ENCODE peak calls at places on chromosomes 13 and 19, in eight cellular contexts. S is stimulated activated CD8-positive, alpha-beta memory T cell treated with anti-CD3 and anti-CD28 coated beads, Interleukin-15, amount 100 ng/mL, for 1 hour; M is skeletal muscle cell; R is stimulated activated CD4-positive, alpha-beta T cell treated with anti-CD3 and anti-CD28 coated beads, TNF-alpha, amount 100 ng/mL, for 48 hours; L is stromal cell of bone marrow; C is AG09319; J is anterior cingulate cortex; Y is germinal center. V is an unnamed sample.
A peak's percentile ranks its signal among the peaks of the same experiment; 100 is the strongest.

GRCh38 chr13:52830946-52831345 is 17.5 kb downstream of the PCDH8 start:
- DNase-seq in L (no peak), C (no peak), M (no peak), Y (no peak), J (no peak), R (no peak), S (no peak), V (no peak)

GRCh38 chr13:110634558-110634957 is 19.2 kb downstream of the NAXD start:
- DNase-seq in Y (no peak), J (no peak), M (peak; percentile 57), L (no peak), R (no peak), S (no peak), C (no peak), V (no peak)

GRCh38 chr19:17411801-17412200 is 6.4 kb upstream of the BST2 start:
- DNase-seq in Y (no peak), M (no peak), R (no peak), C (no peak), L (no peak), S (no peak), J (no peak), V (no peak)

GRCh38 chr19:17968376-17968775 is 1.5 kb downstream of the KCNN1 start:
- DNase-seq in C (no peak), Y (no peak), L (no peak), R (no peak), S (no peak), J (no peak), M (no peak), V (no peak)

GRCh38 chr13:30396434-30397075 is 25.7 kb upstream of the UBE2L5 start:
- DNase-seq in M (no peak), C (no peak), Y (no peak), J (no peak), S (no peak), L (no peak), R (no peak), V (no peak)

GRCh38 chr19:28428644-28429348 is 784.2 kb downstream of the UQCRFS1 start:
- DNase-seq in J (no peak), M (no peak), R (no peak), C (no peak), S (no peak), L (no peak), Y (no peak), V (no peak)

GRCh38 chr19:55638864-55639359 is 1.9 kb upstream of the ZNF580 start:
- DNase-seq in R (peak; percentile 52), L (no peak), Y (peak; percentile 53), S (no peak), M (no peak), C (no peak), J (no peak), V (no peak)

GRCh38 chr19:13561461-13561860 is 55.2 kb upstream of the CACNA1A start:
- DNase-seq in C (no peak), Y (no peak), L (no peak), M (no peak), R (no peak), J (no peak), S (no peak), V (no peak)

GRCh38 chr19:17522988-17523872 is 11.8 kb downstream of the PGLS start:
- DNase-seq in L (no peak), M (no peak), J (peak; percentile 17), Y (peak; percentile 82), S (no peak), R (no peak), C (no peak), V (no peak)

GRCh38 chr19:33660426-33661160 is 38.8 kb downstream of the CHST8 start:
- DNase-seq in Y (no peak), C (no peak), S (no peak), R (no peak), J (no peak), M (no peak), L (no peak), V (no peak)

GRCh38 chr19:41771410-41771809 is 16.1 kb downstream of the CEACAM6 start:
- DNase-seq in C (no peak), S (no peak), M (no peak), Y (no peak), R (no peak), J (no peak), L (no peak), V (no peak)

GRCh38 chr13:20099319-20099718 is 61.5 kb downstream of the GJA3 start:
- DNase-seq in L (no peak), J (no peak), S (no peak), M (no peak), C (no peak), Y (no peak), R (no peak), V (no peak)

GRCh38 chr19:31220540-31220939 is 128.7 kb downstream of the TSHZ3 start:
- DNase-seq in R (no peak), M (no peak), S (no peak), L (no peak), C (no peak), Y (no peak), J (no peak), V (no peak)

GRCh38 chr19:46872967-46873366 is 12.2 kb downstream of the ARHGAP35 start:
- DNase-seq in M (no peak), S (no peak), Y (no peak), C (no peak), L (no peak), R (no peak), J (no peak), V (no peak)

GRCh38 chr13:77537302-77537919 is 1.9 kb downstream of the SCEL start:
- DNase-seq in Y (no peak), R (no peak), L (no peak), C (no peak), M (no peak), J (no peak), S (no peak), V (no peak)